ENCODE peak calls at places on chromosomes 2 and 18, in five cellular contexts. X, T, F, Y and S are unnamed samples.

GRCh38 chr2:6642011-6642410 is 223.7 kb downstream of the CMPK2 start:
- DNase-seq in X (no peak), T (no peak), F (no peak), Y (no peak), S (peak)

GRCh38 chr18:12906773-12907172 is 22.7 kb upstream of the PTPN2 start:
- DNase-seq in X (no peak), T (no peak), F (no peak), Y (no peak), S (no peak)

GRCh38 chr2:58350484-58350883 is 109.4 kb upstream of the FANCL start:
- DNase-seq in X (no peak), T (no peak), F (no peak), Y (no peak), S (no peak)

GRCh38 chr2:12675352-12675795 is 41.4 kb upstream of the TRIB2 start:
- DNase-seq in X (no peak), T (no peak), F (no peak), Y (no peak), S (no peak)

GRCh38 chr2:195356920-195357440 is 300.0 kb upstream of the SLC39A10 start:
- DNase-seq in X (no peak), T (no peak), F (no peak), Y (no peak), S (no peak)

GRCh38 chr2:190854726-190855125 is 25.9 kb upstream of the GLS start:
- DNase-seq in X (no peak), T (no peak), F (no peak), Y (no peak), S (no peak)

GRCh38 chr2:181684454-181685149 is 4.3 kb upstream of the NEUROD1 start:
- DNase-seq in X (no peak), T (no peak), F (no peak), Y (no peak), S (peak)

GRCh38 chr2:149552226-149552625 is 35.3 kb downstream of the MMADHC start:
- DNase-seq in X (no peak), T (no peak), F (no peak), Y (no peak), S (no peak)

GRCh38 chr2:25624635-25625034 is 48.7 kb downstream of the DTNB start:
- DNase-seq in X (no peak), T (no peak), F (no peak), Y (no peak), S (no peak)

GRCh38 chr2:51368250-51368649 is 336.3 kb upstream of the NRXN1 start:
- DNase-seq in X (no peak), T (no peak), F (no peak), Y (no peak), S (no peak)

GRCh38 chr2:68253211-68254068 is 1.1 kb upstream of the PPP3R1 start:
- DNase-seq in X (peak), T (peak), F (no peak), Y (no peak), S (peak)

GRCh38 chr2:105593221-105593967 is 151.3 kb upstream of the NCK2 start:
- DNase-seq in X (no peak), T (no peak), F (no peak), Y (no peak), S (no peak)

GRCh38 chr2:169823996-169824372 is 721 bp downstream of the METTL5 start:
- DNase-seq in X (no peak), T (no peak), F (no peak), Y (no peak), S (no peak)

GRCh38 chr18:8786766-8787670 is 81.7 kb downstream of the MTCL1 start:
- DNase-seq in X (no peak), T (no peak), F (no peak), Y (no peak), S (no peak)

GRCh38 chr2:28129955-28130695 is 239.6 kb downstream of the BABAM2 start:
- DNase-seq in X (peak), T (no peak), F (no peak), Y (no peak), S (no peak)

GRCh38 chr2:235080108-235080507 is 128.3 kb downstream of the SH3BP4 start:
- DNase-seq in X (no peak), T (no peak), F (no peak), Y (no peak), S (no peak)